ENCODE peak calls at places on chromosomes 5 and 9, in five cellular contexts. K, A, E, Q and X are unnamed samples.

GRCh38 chr5:134533115-134533815 is 7.8 kb downstream of the JADE2 start:
- DNase-seq in K (no peak), A (peak; percentile 75), E (no peak), Q (no peak), X (no peak)

GRCh38 chr5:135950611-135951010 is 4.2 kb downstream of the LECT2 start:
- DNase-seq in K (no peak), A (peak; percentile 83), E (no peak), Q (no peak), X (no peak)

GRCh38 chr5:3011764-3012017 is 260.2 kb upstream of the IRX2 start:
- DNase-seq in K (no peak), A (no peak), E (no peak), Q (no peak), X (no peak)

GRCh38 chr5:140114341-140115185 is 654 bp downstream of the PURA start:
- DNase-seq in K (peak; percentile 59), A (peak; percentile 79), E (no peak), Q (peak; percentile 58), X (peak; percentile 57)

GRCh38 chr5:119074419-119074818 is 3.5 kb downstream of the DMXL1 start:
- DNase-seq in K (peak; percentile 58), A (no peak), E (no peak), Q (no peak), X (no peak)

GRCh38 chr9:124218438-124219289 is 39.1 kb upstream of the NEK6 start:
- DNase-seq in K (peak; percentile 94), A (peak; percentile 68), E (no peak), Q (peak; percentile 38), X (no peak)

GRCh38 chr5:150294551-150295071 is 5.0 kb upstream of the CAMK2A start:
- DNase-seq in K (no peak), A (no peak), E (no peak), Q (no peak), X (no peak)

GRCh38 chr9:95775191-95775590 is 100.3 kb upstream of the ERCC6L2 start:
- DNase-seq in K (no peak), A (no peak), E (no peak), Q (no peak), X (no peak)

GRCh38 chr9:32584784-32585183 is 11.8 kb upstream of the NDUFB6 start:
- DNase-seq in K (no peak), A (peak; percentile 51), E (no peak), Q (no peak), X (no peak)